ENCODE peak calls at places on chromosomes 7 and 10, in four cellular contexts. J, X, A and R are unnamed samples. For H3K36me3, the result is how much of the 10 kb centered on the place peaks cover.

GRCh38 chr7:145378197-145378596 is 542.3 kb upstream of the TPK1 start:
- DNase-seq in J (no peak), X (no peak), A (no peak), R (no peak)

GRCh38 chr10:85612833-85613232 is 753.8 kb downstream of the GRID1 start:
- DNase-seq in J (no peak), X (no peak), A (no peak), R (no peak)

GRCh38 chr7:15801041-15801440 is 114.6 kb upstream of the MEOX2 start:
- DNase-seq in J (no peak), X (no peak), A (no peak), R (no peak)

GRCh38 chr7:141333459-141333858 is 217.8 kb upstream of the AGK start:
- DNase-seq in J (peak), X (no peak), A (no peak), R (peak)

GRCh38 chr7:157775021-157775559 is 438.3 kb downstream of the DNAJB6 start:
- DNase-seq in J (no peak), X (no peak), A (no peak), R (no peak)

GRCh38 chr10:116748471-116748870 is 6.1 kb upstream of the HSPA12A start:
- DNase-seq in J (no peak), X (no peak), A (no peak), R (no peak)

GRCh38 chr7:67045496-67045995 is 48.9 kb downstream of the TYW1 start:
- DNase-seq in J (no peak), X (no peak), A (no peak), R (no peak)

GRCh38 chr7:12865593-12865992 is 178.2 kb downstream of the ARL4A start:
- DNase-seq in J (peak), X (no peak), A (peak), R (no peak)

GRCh38 chr7:26153823-26154783 is 2.1 kb downstream of the NFE2L3 start:
- DNase-seq in J (no peak), X (peak), A (no peak), R (peak)

GRCh38 chr10:30343962-30344361 is 5.1 kb downstream of the MTPAP start:
- DNase-seq in J (no peak), X (no peak), A (no peak), R (no peak)
- H3K36me3 ChIP-seq in J (under half), X (under half), A (under half), R (under half)

DNA sequence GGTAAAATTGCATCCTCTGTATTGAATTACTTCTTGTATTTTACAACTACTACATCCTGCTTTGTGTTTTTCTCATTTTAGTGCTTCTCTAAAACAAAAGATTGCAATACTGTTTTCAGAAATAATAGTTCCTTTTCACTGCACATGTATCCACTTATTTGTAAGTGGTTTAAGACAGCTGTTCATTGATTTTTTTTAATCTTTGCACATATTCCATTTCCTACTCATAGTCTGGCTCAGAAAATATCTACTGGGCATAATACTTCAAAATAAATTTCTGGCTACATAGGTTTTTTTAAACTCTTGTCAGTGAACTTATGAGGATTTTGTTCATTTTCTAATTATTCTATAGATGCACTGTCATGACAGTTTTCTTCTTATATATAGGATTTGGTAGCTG is 54.8 kb downstream of the SND1 start:
- DNase-seq in J (no peak), X (no peak), A (no peak), R (no peak)
- H3K36me3 ChIP-seq in J (half or more), X (under half), A (under half), R (half or more)

GRCh38 chr10:67934331-67934730 is 49.9 kb downstream of the SIRT1 start:
- DNase-seq in J (no peak), X (no peak), A (no peak), R (no peak)
- H3K36me3 ChIP-seq in J (under half), X (under half), A (under half), R (half or more)

GRCh38 chr7:6016653-6016966 is 7.5 kb downstream of the AIMP2 start:
- DNase-seq in J (no peak), X (no peak), A (no peak), R (no peak)
- H3K36me3 ChIP-seq in J (half or more), X (under half), A (under half), R (half or more)

GRCh38 chr7:731440-732085 is 4.5 kb upstream of the PRKAR1B start:
- DNase-seq in J (no peak), X (no peak), A (no peak), R (no peak)

GRCh38 chr7:732556-732955 is 5.5 kb upstream of the PRKAR1B start:
- DNase-seq in J (no peak), X (no peak), A (no peak), R (no peak)

GRCh38 chr7:732094-732541 is 5.0 kb upstream of the PRKAR1B start:
- DNase-seq in J (no peak), X (no peak), A (no peak), R (no peak)

GRCh38 chr7:734808-735207 is 7.7 kb upstream of the PRKAR1B start:
- DNase-seq in J (no peak), X (no peak), A (no peak), R (no peak)

DNA sequence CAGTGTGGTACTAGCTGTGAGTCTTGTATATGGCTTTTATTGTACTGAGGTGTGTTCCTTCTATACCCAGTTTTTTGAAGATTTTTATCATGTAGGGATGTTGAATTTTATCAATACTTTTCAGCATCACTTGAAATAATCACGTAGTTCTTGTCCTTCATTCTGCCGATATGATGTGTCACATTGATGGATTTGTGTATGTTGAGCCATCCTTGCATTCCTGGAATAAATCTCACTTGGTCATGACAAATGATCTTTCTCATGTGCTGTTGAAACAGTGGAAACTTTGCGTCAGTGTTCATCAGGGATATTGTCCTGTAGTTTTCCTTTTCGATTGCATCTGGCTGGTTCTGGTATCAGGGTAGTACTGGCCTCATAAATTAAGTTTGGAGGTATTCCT is 7.1 kb upstream of the PRKAR1B start:
- DNase-seq in J (no peak), X (no peak), A (no peak), R (no peak)
- H3K36me3 ChIP-seq in J (under half), X (under half), A (under half), R (half or more)